ENCODE peak calls at places on chromosomes 13 and 19, in six cellular contexts. One of them, this sample, is unnamed. For H3K27me3, the result is how much of the 10 kb centered on the place peaks cover.

GRCh38 chr13:112069727-112070300 is 2.9 kb downstream of the SOX1 start:
- DNase-seq in dorsolateral prefrontal cortex: no peak
- DNase-seq in psoas muscle: no peak
- DNase-seq in right cardiac atrium: no peak
- DNase-seq in adipocyte: no peak
- DNase-seq in breast epithelium: no peak
- DNase-seq in this sample: no peak

GRCh38 chr19:3184847-3185481 is 766 bp upstream of the NCLN start:
- DNase-seq in adipocyte: peak
- DNase-seq in psoas muscle: peak
- DNase-seq in breast epithelium: no peak
- DNase-seq in right cardiac atrium: peak
- DNase-seq in dorsolateral prefrontal cortex: peak
- DNase-seq in this sample: no peak

GRCh38 chr19:46271488-46272197 is 25.2 kb upstream of the HIF3A start:
- DNase-seq in breast epithelium: no peak
- DNase-seq in dorsolateral prefrontal cortex: no peak
- DNase-seq in adipocyte: peak
- DNase-seq in psoas muscle: no peak
- DNase-seq in right cardiac atrium: no peak
- DNase-seq in this sample: no peak

GRCh38 chr19:34432797-34433196 is 4.6 kb downstream of the UBA2 start:
- DNase-seq in adipocyte: no peak
- DNase-seq in breast epithelium: no peak
- DNase-seq in dorsolateral prefrontal cortex: no peak
- DNase-seq in right cardiac atrium: peak
- DNase-seq in psoas muscle: no peak
- DNase-seq in this sample: no peak

GRCh38 chr13:66210677-66211076 is 1019.5 kb downstream of the PCDH9 start:
- DNase-seq in adipocyte: peak
- DNase-seq in dorsolateral prefrontal cortex: no peak
- DNase-seq in breast epithelium: no peak
- DNase-seq in right cardiac atrium: no peak
- DNase-seq in psoas muscle: no peak
- DNase-seq in this sample: no peak

GRCh38 chr19:39983695-39984302 is 12.8 kb downstream of the PSMC4 start:
- DNase-seq in dorsolateral prefrontal cortex: no peak
- DNase-seq in adipocyte: no peak
- DNase-seq in right cardiac atrium: no peak
- DNase-seq in breast epithelium: no peak
- DNase-seq in psoas muscle: no peak
- DNase-seq in this sample: no peak

GRCh38 chr19:1133471-1133929 is 29.7 kb downstream of the GPX4 start:
- DNase-seq in adipocyte: peak
- DNase-seq in breast epithelium: no peak
- DNase-seq in dorsolateral prefrontal cortex: no peak
- DNase-seq in right cardiac atrium: peak
- DNase-seq in psoas muscle: no peak
- DNase-seq in this sample: peak

GRCh38 chr19:42311612-42312160 is 1.4 kb upstream of the TMEM145 start:
- DNase-seq in breast epithelium: no peak
- DNase-seq in psoas muscle: no peak
- DNase-seq in adipocyte: no peak
- DNase-seq in right cardiac atrium: no peak
- DNase-seq in dorsolateral prefrontal cortex: no peak
- DNase-seq in this sample: no peak

GRCh38 chr13:28710161-28710560 is 8.6 kb downstream of the SLC46A3 start:
- DNase-seq in psoas muscle: no peak
- DNase-seq in breast epithelium: no peak
- DNase-seq in dorsolateral prefrontal cortex: no peak
- DNase-seq in adipocyte: no peak
- DNase-seq in right cardiac atrium: no peak
- DNase-seq in this sample: peak

GRCh38 chr13:27353166-27353583 is 71.2 kb upstream of the GTF3A start:
- DNase-seq in psoas muscle: no peak
- DNase-seq in right cardiac atrium: no peak
- DNase-seq in dorsolateral prefrontal cortex: no peak
- DNase-seq in adipocyte: no peak
- DNase-seq in breast epithelium: no peak
- DNase-seq in this sample: peak

GRCh38 chr19:41521860-41522555 is 54.0 kb upstream of the CEACAM21 start:
- DNase-seq in dorsolateral prefrontal cortex: no peak
- DNase-seq in right cardiac atrium: peak
- DNase-seq in adipocyte: peak
- DNase-seq in psoas muscle: no peak
- DNase-seq in breast epithelium: no peak
- DNase-seq in this sample: no peak

GRCh38 chr19:13839193-13839937 is 37.6 kb upstream of the NANOS3 start:
- DNase-seq in adipocyte: peak
- DNase-seq in right cardiac atrium: peak
- DNase-seq in dorsolateral prefrontal cortex: peak
- DNase-seq in breast epithelium: peak
- DNase-seq in psoas muscle: peak
- DNase-seq in this sample: peak

GRCh38 chr19:4354282-4354681 is 10.9 kb downstream of the MPND start:
- DNase-seq in dorsolateral prefrontal cortex: no peak
- DNase-seq in psoas muscle: no peak
- DNase-seq in right cardiac atrium: no peak
- DNase-seq in adipocyte: no peak
- DNase-seq in breast epithelium: no peak
- DNase-seq in this sample: no peak

GRCh38 chr13:113951246-113951999 is 22.5 kb downstream of the C13orf46 start:
- DNase-seq in breast epithelium: peak
- DNase-seq in dorsolateral prefrontal cortex: peak
- DNase-seq in right cardiac atrium: peak
- DNase-seq in adipocyte: peak
- DNase-seq in psoas muscle: peak
- DNase-seq in this sample: peak

GRCh38 chr19:32201661-32202060 is 143.7 kb upstream of the ZNF507 start:
- DNase-seq in adipocyte: no peak
- DNase-seq in breast epithelium: no peak
- DNase-seq in psoas muscle: no peak
- DNase-seq in right cardiac atrium: no peak
- DNase-seq in dorsolateral prefrontal cortex: no peak
- DNase-seq in this sample: no peak

GRCh38 chr19:46979103-46979769 is 40.4 kb upstream of the NPAS1 start:
- DNase-seq in dorsolateral prefrontal cortex: no peak
- DNase-seq in breast epithelium: no peak
- DNase-seq in right cardiac atrium: no peak
- DNase-seq in adipocyte: no peak
- DNase-seq in psoas muscle: no peak
- DNase-seq in this sample: no peak

GRCh38 chr19:50861496-50862286 is 7.0 kb downstream of the KLK3 start:
- DNase-seq in adipocyte: no peak
- DNase-seq in dorsolateral prefrontal cortex: no peak
- DNase-seq in psoas muscle: no peak
- DNase-seq in right cardiac atrium: no peak
- DNase-seq in breast epithelium: no peak
- DNase-seq in this sample: no peak

GRCh38 chr19:50859849-50860248 is 5.1 kb downstream of the KLK3 start:
- DNase-seq in psoas muscle: no peak
- DNase-seq in right cardiac atrium: no peak
- DNase-seq in breast epithelium: no peak
- DNase-seq in adipocyte: no peak
- DNase-seq in dorsolateral prefrontal cortex: no peak
- DNase-seq in this sample: no peak

GRCh38 chr19:50857366-50857765 is 2.7 kb downstream of the KLK3 start:
- DNase-seq in breast epithelium: no peak
- DNase-seq in adipocyte: no peak
- DNase-seq in dorsolateral prefrontal cortex: no peak
- DNase-seq in right cardiac atrium: no peak
- DNase-seq in psoas muscle: no peak
- DNase-seq in this sample: no peak

GRCh38 chr19:50861025-50861424 is 6.3 kb downstream of the KLK3 start:
- DNase-seq in breast epithelium: no peak
- DNase-seq in dorsolateral prefrontal cortex: no peak
- DNase-seq in adipocyte: no peak
- DNase-seq in psoas muscle: no peak
- DNase-seq in right cardiac atrium: no peak
- DNase-seq in this sample: no peak

GRCh38 chr19:50858896-50859295 is 4.2 kb downstream of the KLK3 start:
- DNase-seq in dorsolateral prefrontal cortex: no peak
- DNase-seq in psoas muscle: no peak
- DNase-seq in breast epithelium: no peak
- DNase-seq in adipocyte: no peak
- DNase-seq in right cardiac atrium: no peak
- DNase-seq in this sample: peak
- H3K27me3 ChIP-seq in dorsolateral prefrontal cortex: under half
- H3K27me3 ChIP-seq in psoas muscle: under half
- H3K27me3 ChIP-seq in breast epithelium: half or more
- H3K27me3 ChIP-seq in adipocyte: under half
- H3K27me3 ChIP-seq in right cardiac atrium: under half
- H3K27me3 ChIP-seq in this sample: under half

GRCh38 chr19:17677002-17677401 is 11.2 kb downstream of the UNC13A start:
- DNase-seq in dorsolateral prefrontal cortex: no peak
- DNase-seq in right cardiac atrium: no peak
- DNase-seq in psoas muscle: no peak
- DNase-seq in breast epithelium: no peak
- DNase-seq in adipocyte: no peak
- DNase-seq in this sample: no peak
- H3K27me3 ChIP-seq in dorsolateral prefrontal cortex: under half
- H3K27me3 ChIP-seq in right cardiac atrium: under half
- H3K27me3 ChIP-seq in psoas muscle: under half
- H3K27me3 ChIP-seq in breast epithelium: under half
- H3K27me3 ChIP-seq in adipocyte: under half
- H3K27me3 ChIP-seq in this sample: under half

DNA sequence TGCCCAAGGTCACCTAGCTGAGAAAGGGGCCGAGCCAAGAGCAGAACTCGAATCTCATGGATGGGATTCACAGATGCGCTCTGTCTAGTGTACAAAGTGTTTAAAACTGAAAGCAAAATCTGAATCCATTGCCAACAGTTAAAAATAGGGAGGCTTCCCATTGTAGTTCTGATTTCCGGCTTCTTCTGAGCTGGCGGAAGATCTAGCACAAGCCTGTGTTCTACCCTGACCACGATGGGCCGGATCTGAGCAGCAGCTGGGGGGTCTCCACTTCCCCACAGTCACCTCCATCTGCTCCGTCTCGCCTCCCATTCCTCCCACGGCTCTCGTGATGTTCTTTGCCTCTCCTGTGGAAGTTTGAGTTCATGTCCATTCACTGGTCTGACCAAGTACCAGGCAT is 2.4 kb downstream of the CACNG8 start:
- DNase-seq in breast epithelium: no peak
- DNase-seq in adipocyte: no peak
- DNase-seq in right cardiac atrium: no peak
- DNase-seq in dorsolateral prefrontal cortex: no peak
- DNase-seq in psoas muscle: no peak
- DNase-seq in this sample: no peak
- H3K27me3 ChIP-seq in breast epithelium: half or more
- H3K27me3 ChIP-seq in adipocyte: under half
- H3K27me3 ChIP-seq in right cardiac atrium: under half
- H3K27me3 ChIP-seq in dorsolateral prefrontal cortex: under half
- H3K27me3 ChIP-seq in psoas muscle: under half
- H3K27me3 ChIP-seq in this sample: under half

GRCh38 chr19:50551034-50551712 is 17.1 kb downstream of the LRRC4B start:
- DNase-seq in dorsolateral prefrontal cortex: no peak
- DNase-seq in right cardiac atrium: no peak
- DNase-seq in adipocyte: no peak
- DNase-seq in psoas muscle: no peak
- DNase-seq in breast epithelium: no peak
- DNase-seq in this sample: no peak

GRCh38 chr19:50550594-50550966 is 17.7 kb downstream of the LRRC4B start:
- DNase-seq in psoas muscle: no peak
- DNase-seq in right cardiac atrium: no peak
- DNase-seq in adipocyte: no peak
- DNase-seq in breast epithelium: no peak
- DNase-seq in dorsolateral prefrontal cortex: no peak
- DNase-seq in this sample: no peak

GRCh38 chr19:50553134-50553703 is 15.0 kb downstream of the LRRC4B start:
- DNase-seq in right cardiac atrium: no peak
- DNase-seq in adipocyte: no peak
- DNase-seq in breast epithelium: no peak
- DNase-seq in psoas muscle: no peak
- DNase-seq in dorsolateral prefrontal cortex: no peak
- DNase-seq in this sample: no peak

GRCh38 chr19:50552540-50552939 is 15.7 kb downstream of the LRRC4B start:
- DNase-seq in dorsolateral prefrontal cortex: no peak
- DNase-seq in right cardiac atrium: no peak
- DNase-seq in breast epithelium: no peak
- DNase-seq in adipocyte: no peak
- DNase-seq in psoas muscle: no peak
- DNase-seq in this sample: no peak

GRCh38 chr19:50551713-50552187 is 16.5 kb downstream of the LRRC4B start:
- DNase-seq in breast epithelium: no peak
- DNase-seq in right cardiac atrium: no peak
- DNase-seq in psoas muscle: no peak
- DNase-seq in dorsolateral prefrontal cortex: peak
- DNase-seq in adipocyte: peak
- DNase-seq in this sample: no peak
- H3K27me3 ChIP-seq in breast epithelium: half or more
- H3K27me3 ChIP-seq in right cardiac atrium: under half
- H3K27me3 ChIP-seq in psoas muscle: under half
- H3K27me3 ChIP-seq in dorsolateral prefrontal cortex: under half
- H3K27me3 ChIP-seq in adipocyte: under half
- H3K27me3 ChIP-seq in this sample: under half

DNA sequence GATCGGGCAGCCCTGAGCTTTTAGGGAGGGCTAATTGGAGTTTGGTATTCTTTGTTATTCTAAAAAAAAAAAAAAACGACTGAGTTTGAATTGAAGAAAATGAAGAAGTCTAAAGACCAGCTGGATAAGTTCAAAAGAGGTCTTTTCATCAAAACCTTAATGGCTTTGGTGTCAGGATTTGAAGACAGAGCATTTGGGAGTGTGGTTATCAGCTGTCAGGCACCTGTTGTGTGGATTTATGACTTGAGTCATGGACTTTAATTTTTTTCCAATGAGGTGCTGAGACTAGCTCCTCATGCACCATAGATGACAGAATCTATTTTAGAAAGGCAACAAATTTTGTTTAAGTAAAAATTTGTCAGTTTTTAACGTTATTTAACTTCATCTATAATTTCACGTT is 72.5 kb downstream of the FREM2 start:
- DNase-seq in psoas muscle: no peak
- DNase-seq in right cardiac atrium: no peak
- DNase-seq in breast epithelium: no peak
- DNase-seq in dorsolateral prefrontal cortex: no peak
- DNase-seq in adipocyte: no peak
- DNase-seq in this sample: no peak
- H3K27me3 ChIP-seq in psoas muscle: under half
- H3K27me3 ChIP-seq in right cardiac atrium: under half
- H3K27me3 ChIP-seq in breast epithelium: under half
- H3K27me3 ChIP-seq in dorsolateral prefrontal cortex: under half
- H3K27me3 ChIP-seq in adipocyte: under half
- H3K27me3 ChIP-seq in this sample: under half

GRCh38 chr19:49091391-49092038 is 6.3 kb downstream of the SNRNP70 start:
- DNase-seq in breast epithelium: no peak
- DNase-seq in psoas muscle: no peak
- DNase-seq in adipocyte: no peak
- DNase-seq in dorsolateral prefrontal cortex: no peak
- DNase-seq in right cardiac atrium: no peak
- DNase-seq in this sample: no peak
- H3K27me3 ChIP-seq in breast epithelium: under half
- H3K27me3 ChIP-seq in psoas muscle: under half
- H3K27me3 ChIP-seq in adipocyte: under half
- H3K27me3 ChIP-seq in dorsolateral prefrontal cortex: under half
- H3K27me3 ChIP-seq in right cardiac atrium: under half
- H3K27me3 ChIP-seq in this sample: under half

DNA sequence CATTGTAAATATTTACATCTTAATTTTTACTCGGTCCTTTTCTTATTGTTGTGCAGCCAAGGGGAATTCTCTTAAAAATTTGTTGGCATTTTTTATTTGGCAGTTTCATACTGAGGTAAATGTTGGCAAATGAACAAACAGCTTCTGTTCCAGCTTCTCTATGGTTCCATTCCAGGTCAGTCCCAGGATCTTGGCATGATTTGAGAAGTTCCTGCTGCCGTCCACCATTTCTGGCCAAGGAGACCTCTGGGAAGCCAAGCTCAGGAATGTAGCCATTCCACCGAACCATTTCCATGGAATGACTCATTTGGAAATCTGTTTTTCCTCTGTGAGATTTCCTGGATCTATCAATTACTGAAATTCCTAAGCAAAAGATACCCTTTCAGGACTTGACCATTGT is 43.9 kb downstream of the SLC10A2 start:
- DNase-seq in adipocyte: no peak
- DNase-seq in right cardiac atrium: no peak
- DNase-seq in dorsolateral prefrontal cortex: no peak
- DNase-seq in breast epithelium: no peak
- DNase-seq in psoas muscle: no peak
- DNase-seq in this sample: no peak
- H3K27me3 ChIP-seq in adipocyte: under half
- H3K27me3 ChIP-seq in right cardiac atrium: under half
- H3K27me3 ChIP-seq in dorsolateral prefrontal cortex: under half
- H3K27me3 ChIP-seq in breast epithelium: under half
- H3K27me3 ChIP-seq in psoas muscle: under half
- H3K27me3 ChIP-seq in this sample: under half

This sample was measured in small intestine.